ENCODE peak calls at places on chromosomes 13 and 19, in ten cellular contexts. Q, T, J, X, Y, W, U, F, Z and N are unnamed samples.

GRCh38 chr13:58300224-58300623 is 668.7 kb downstream of the PCDH17 start:
- DNase-seq in F (no peak), X (no peak), W (no peak), U (no peak), Y (peak; percentile 33), J (no peak), Z (no peak), T (no peak), Q (no peak), N (no peak)

GRCh38 chr13:30861163-30861562 is 44.9 kb upstream of the MEDAG start:
- DNase-seq in Z (no peak), Y (no peak), X (no peak), F (no peak), W (no peak), Q (no peak), J (no peak), T (no peak), U (no peak), N (no peak)

GRCh38 chr13:82214341-82214740 is 1667.9 kb downstream of the SLITRK1 start:
- DNase-seq in J (no peak), F (no peak), U (no peak), Q (no peak), X (no peak), W (no peak), Z (no peak), T (no peak), Y (no peak), N (no peak)

GRCh38 chr13:72890546-72890945 is 108.6 kb downstream of the PIBF1 start:
- DNase-seq in F (no peak), X (no peak), T (no peak), Y (no peak), W (no peak), J (no peak), Q (no peak), Z (no peak), U (no peak), N (no peak)

GRCh38 chr13:43316997-43317396 is 293.6 kb downstream of the DNAJC15 start:
- DNase-seq in F (no peak), J (peak; percentile 20), W (no peak), Z (peak; percentile 35), T (no peak), Y (peak; percentile 50), X (no peak), Q (no peak), U (no peak), N (peak; percentile 97)

GRCh38 chr19:45448887-45449299 is 18.9 kb upstream of the FOSB start:
- DNase-seq in U (no peak), Y (no peak), T (peak; percentile 76), F (no peak), J (no peak), W (no peak), Z (no peak), Q (no peak), X (no peak), N (no peak)

GRCh38 chr19:7920520-7921301 is 573 bp downstream of the SNAPC2 start:
- DNase-seq in X (peak; percentile 100), W (peak; percentile 100), T (peak; percentile 100), J (peak; percentile 99), Q (peak; percentile 100), Y (peak; percentile 82), F (peak; percentile 99), U (peak; percentile 100), Z (peak; percentile 100), N (peak; percentile 99)

GRCh38 chr13:78028960-78029359 is 110.3 kb upstream of the EDNRB start:
- DNase-seq in Z (no peak), Q (no peak), F (no peak), Y (no peak), X (no peak), J (no peak), W (no peak), U (no peak), T (no peak), N (no peak)

GRCh38 chr19:16027528-16027927 is 48.8 kb upstream of the TPM4 start:
- DNase-seq in Y (no peak), W (no peak), U (no peak), J (no peak), Z (no peak), Q (no peak), X (no peak), F (no peak), T (no peak), N (peak; percentile 63)

DNA sequence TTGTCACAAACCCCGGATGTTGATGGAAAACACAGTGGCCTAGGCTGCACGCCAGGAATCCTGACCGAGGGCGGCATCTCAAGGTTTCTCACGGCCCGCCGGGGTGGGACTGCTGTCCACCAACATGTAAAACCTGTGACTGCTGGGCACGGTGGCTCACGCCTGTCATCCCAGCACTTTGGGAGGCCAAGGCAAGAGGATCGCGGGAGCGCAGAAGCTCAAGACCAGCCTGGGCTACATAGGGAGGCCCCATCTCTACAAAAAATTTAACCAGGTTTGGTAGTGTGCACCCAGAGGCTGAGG is 11.2 kb downstream of the PLIN4 start:
- DNase-seq in X (no peak), Y (no peak), J (no peak), W (no peak), Z (no peak), T (no peak), U (no peak), Q (no peak), F (no peak), N (no peak)
- H3K27ac ChIP-seq in X (no peak overlapping the region), Y (no peak overlapping the region), J (no peak overlapping the region), W (no peak overlapping the region), Z (peak overlapping the region; percentile 51), T (no peak overlapping the region), U (no peak overlapping the region), Q (no peak overlapping the region), F (no peak overlapping the region), N (no peak overlapping the region)

DNA sequence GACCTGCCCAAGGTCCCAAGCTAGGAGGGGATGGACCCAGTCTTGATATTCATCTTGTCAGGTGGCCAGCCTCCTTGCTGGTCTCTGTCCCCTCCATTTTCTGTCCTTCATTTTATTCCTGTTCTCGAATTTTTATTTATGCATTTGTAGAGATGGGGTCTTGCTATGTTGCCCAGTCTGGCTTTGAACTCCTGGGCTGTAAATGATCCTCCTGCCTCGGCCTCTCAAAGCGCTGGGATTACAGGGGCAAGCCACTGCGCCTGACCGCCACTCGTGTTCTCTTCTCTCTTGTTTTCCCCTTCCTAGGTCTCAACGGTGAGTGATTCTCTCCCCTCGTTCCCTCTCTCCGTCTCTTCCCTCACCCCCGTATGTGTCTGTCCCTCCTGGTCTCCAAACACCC is 10.6 kb upstream of the TPRX2 start:
- DNase-seq in U (no peak), W (no peak), Y (no peak), Q (no peak), J (no peak), F (no peak), X (no peak), T (no peak), Z (no peak), N (no peak)
- H3K4me3 ChIP-seq in U (no peak overlapping the region), W (no peak overlapping the region), Y (no peak overlapping the region), Q (no peak overlapping the region), J (peak overlapping the region; percentile 34), F (no peak overlapping the region), X (no peak overlapping the region), T (no peak overlapping the region), Z (no peak overlapping the region), N (no peak overlapping the region)

GRCh38 chr19:927707-928401 is 2.0 kb downstream of the ARID3A start:
- DNase-seq in X (no peak), F (no peak), Q (no peak), T (no peak), W (no peak), J (no peak), U (peak; percentile 31), Z (no peak), Y (no peak), N (no peak)
- H3K27ac ChIP-seq in X (no peak overlapping the region), F (peak overlapping the region; percentile 98), Q (no peak overlapping the region), T (peak overlapping the region; percentile 91), W (peak overlapping the region; percentile 86), J (peak overlapping the region; percentile 61), U (peak overlapping the region; percentile 86), Z (no peak overlapping the region), Y (no peak overlapping the region), N (no peak overlapping the region)

DNA sequence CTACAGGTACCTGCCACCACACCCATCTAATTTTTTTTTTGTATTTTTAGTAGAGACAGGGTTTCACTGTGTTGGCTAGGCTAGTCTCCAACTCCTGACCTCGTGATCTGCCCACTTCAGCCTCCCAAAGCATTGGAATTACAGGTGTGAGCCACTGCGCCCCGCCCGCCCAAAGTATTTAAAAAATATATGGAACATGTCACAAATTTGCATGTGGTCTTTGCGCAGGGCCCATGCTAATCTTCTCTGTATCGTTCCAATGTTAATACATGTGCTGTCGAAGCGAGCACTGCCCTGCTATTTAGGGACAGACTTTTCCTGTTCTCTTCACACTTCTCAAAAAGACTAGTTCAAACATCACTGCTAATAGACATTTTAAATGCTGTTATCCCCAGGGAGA is 1.2 kb upstream of the TSKS start:
- DNase-seq in Z (no peak), Y (no peak), J (no peak), F (no peak), X (no peak), U (no peak), W (no peak), T (no peak), Q (no peak), N (no peak)
- H3K4me3 ChIP-seq in Z (no peak overlapping the region), Y (no peak overlapping the region), J (no peak overlapping the region), F (no peak overlapping the region), X (no peak overlapping the region), U (no peak overlapping the region), W (no peak overlapping the region), T (no peak overlapping the region), Q (no peak overlapping the region), N (no peak overlapping the region)